ENCODE peak calls at places on chromosomes 7 and 10, in nine cellular contexts. A, P, B, E, L, Z, V, T and M are unnamed samples.

GRCh38 chr10:24894309-24894708 is 58.1 kb downstream of the PRTFDC1 start:
- DNase-seq in T (no peak), V (no peak), A (peak; percentile 86), B (peak; percentile 35), P (no peak), L (peak; percentile 97), Z (no peak), E (no peak), M (no peak)

GRCh38 chr10:12729885-12730284 is 271.6 kb downstream of the CCDC3 start:
- DNase-seq in T (no peak), V (peak; percentile 68), L (no peak), Z (no peak), A (no peak), P (peak; percentile 22), E (no peak), B (no peak), M (no peak)

GRCh38 chr10:113085776-113086175 is 135.7 kb downstream of the TCF7L2 start:
- DNase-seq in V (no peak), T (no peak), P (no peak), B (no peak), L (no peak), A (no peak), E (no peak), Z (no peak), M (no peak)

GRCh38 chr7:48084727-48085432 is 4.2 kb upstream of the UPP1 start:
- DNase-seq in L (peak; percentile 99), T (no peak), Z (peak; percentile 95), V (no peak), B (peak; percentile 57), P (no peak), E (peak; percentile 88), A (peak; percentile 99), M (peak; percentile 58)

GRCh38 chr10:125037145-125037544 is 95.2 kb downstream of the ZRANB1 start:
- DNase-seq in E (no peak), B (peak; percentile 65), A (peak; percentile 57), T (no peak), V (no peak), L (peak; percentile 80), Z (peak; percentile 75), P (no peak), M (no peak)

GRCh38 chr7:2488272-2488645 is 12.1 kb upstream of the GRIFIN start:
- DNase-seq in A (peak; percentile 61), P (no peak), L (no peak), E (peak; percentile 92), Z (peak; percentile 92), T (no peak), B (no peak), V (no peak), M (no peak)

GRCh38 chr7:104198673-104199278 is 9.0 kb downstream of the ORC5 start:
- DNase-seq in V (no peak), A (no peak), B (no peak), Z (no peak), T (no peak), L (no peak), P (no peak), E (no peak), M (no peak)

GRCh38 chr10:66505003-66505707 is 420.7 kb upstream of the LRRTM3 start:
- DNase-seq in E (no peak), P (no peak), A (no peak), T (no peak), Z (no peak), L (peak; percentile 0), V (no peak), B (no peak), M (no peak)

GRCh38 chr10:17348111-17349008 is 106.0 kb downstream of the ST8SIA6 start:
- DNase-seq in A (peak; percentile 93), Z (peak; percentile 81), L (peak; percentile 79), V (no peak), B (peak; percentile 44), P (no peak), E (peak; percentile 84), T (peak; percentile 86), M (peak; percentile 36)

GRCh38 chr10:74518076-74518475 is 308.3 kb upstream of the KAT6B start:
- DNase-seq in V (no peak), L (no peak), T (no peak), Z (no peak), E (no peak), P (no peak), A (no peak), B (no peak), M (no peak)

GRCh38 chr7:115297651-115298050 is 375.8 kb downstream of the MDFIC start:
- DNase-seq in Z (no peak), B (peak; percentile 31), P (no peak), A (peak; percentile 52), V (no peak), E (no peak), T (no peak), L (peak; percentile 64), M (no peak)

GRCh38 chr10:30359373-30360206 is 10.5 kb upstream of the MTPAP start:
- DNase-seq in Z (peak; percentile 71), A (peak; percentile 60), E (no peak), V (peak; percentile 83), L (peak; percentile 43), B (peak; percentile 65), P (peak; percentile 72), T (peak; percentile 73), M (no peak)

GRCh38 chr7:105690286-105690915 is 109.1 kb upstream of the EFCAB10 start:
- DNase-seq in T (no peak), L (no peak), Z (no peak), P (no peak), V (no peak), E (no peak), B (no peak), A (no peak), M (no peak)

GRCh38 chr7:7581531-7582179 is 15.0 kb downstream of the MIOS start:
- DNase-seq in E (no peak), B (no peak), L (no peak), V (no peak), A (no peak), T (no peak), Z (no peak), P (no peak), M (no peak)

GRCh38 chr10:102917962-102918816 is at the start of gene CNNM2:
- DNase-seq in Z (peak; percentile 100), E (peak; percentile 100), B (peak; percentile 100), A (peak; percentile 100), L (peak; percentile 100), V (peak; percentile 98), T (peak; percentile 98), P (peak; percentile 99), M (peak; percentile 99)

GRCh38 chr10:102919992-102920736 is 2.1 kb downstream of the CNNM2 start:
- DNase-seq in V (no peak), Z (no peak), P (no peak), T (no peak), A (no peak), E (no peak), L (no peak), B (no peak), M (no peak)

GRCh38 chr10:102917314-102917961 is 656 bp upstream of the CNNM2 start:
- DNase-seq in L (peak; percentile 61), B (peak; percentile 83), A (peak; percentile 78), T (peak; percentile 90), P (peak; percentile 82), V (peak; percentile 79), E (no peak), Z (peak; percentile 90), M (peak; percentile 37)

GRCh38 chr10:102919237-102919959 is 1.3 kb downstream of the CNNM2 start:
- DNase-seq in P (peak; percentile 5), B (peak; percentile 30), E (peak; percentile 81), V (peak; percentile 19), T (no peak), L (peak; percentile 25), A (peak; percentile 11), Z (peak; percentile 66), M (no peak)

DNA sequence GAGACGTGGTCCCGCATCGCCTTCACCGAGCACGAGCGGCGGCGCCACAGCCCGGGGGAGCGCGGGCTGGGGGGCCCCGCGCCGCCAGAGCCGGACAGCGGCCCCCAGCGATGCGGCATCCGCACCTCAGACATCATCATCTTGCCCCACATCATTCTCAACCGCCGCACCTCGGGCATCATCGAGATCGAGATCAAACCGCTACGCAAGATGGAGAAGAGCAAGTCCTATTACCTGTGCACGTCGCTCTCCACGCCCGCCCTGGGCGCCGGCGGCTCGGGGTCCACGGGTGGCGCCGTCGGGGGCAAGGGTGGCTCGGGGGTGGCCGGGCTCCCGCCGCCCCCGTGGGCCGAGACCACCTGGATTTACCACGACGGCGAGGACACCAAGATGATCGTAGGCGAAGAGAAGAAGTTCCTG is 733 bp downstream of the CNNM2 start:
- DNase-seq in Z (no peak), T (no peak), P (no peak), E (no peak), A (no peak), B (no peak), L (no peak), V (no peak), M (no peak)
- TF ChIP-seq CTCF in Z (no peak), T (no peak), P (no peak), E (no peak), A (no peak), B (no peak), L (no peak), V (no peak), M (no peak)

GRCh38 chr7:14483663-14484062 is 418.9 kb downstream of the DGKB start:
- DNase-seq in Z (no peak), T (no peak), L (no peak), V (no peak), E (no peak), A (no peak), B (no peak), P (no peak), M (no peak)
- TF ChIP-seq CTCF in Z (no peak), T (no peak), L (no peak), V (no peak), E (no peak), A (no peak), B (no peak), P (no peak), M (no peak)

GRCh38 chr7:98621573-98622482 is 4.7 kb downstream of the NPTX2 start:
- DNase-seq in A (no peak), E (no peak), B (no peak), L (no peak), Z (no peak), T (no peak), P (no peak), V (no peak), M (no peak)

GRCh38 chr7:98617960-98618418 is 904 bp downstream of the NPTX2 start:
- DNase-seq in L (no peak), V (no peak), Z (no peak), T (no peak), B (no peak), P (no peak), A (no peak), E (no peak), M (no peak)

GRCh38 chr7:98618786-98619185 is 1.7 kb downstream of the NPTX2 start:
- DNase-seq in P (no peak), T (no peak), V (no peak), E (no peak), A (peak; percentile 12), B (no peak), L (no peak), Z (no peak), M (no peak)

GRCh38 chr7:98617051-98617959 is at the start of gene NPTX2:
- DNase-seq in B (no peak), P (peak; percentile 70), T (no peak), A (peak; percentile 64), L (no peak), V (peak; percentile 70), Z (peak; percentile 85), E (no peak), M (no peak)

GRCh38 chr7:98619450-98620321 is 2.6 kb downstream of the NPTX2 start:
- DNase-seq in E (no peak), A (peak; percentile 69), B (peak; percentile 53), L (peak; percentile 1), Z (no peak), P (no peak), V (no peak), T (no peak), M (no peak)
- TF ChIP-seq CTCF in E (no peak), A (no peak), B (no peak), L (no peak), Z (no peak), P (no peak), V (no peak), T (no peak), M (no peak)

GRCh38 chr7:42700376-42701327 is 211.2 kb downstream of the C7orf25 start:
- DNase-seq in V (no peak), A (peak; percentile 24), L (no peak), P (no peak), Z (no peak), T (no peak), E (no peak), B (no peak), M (no peak)
- TF ChIP-seq CTCF in V (no peak), A (no peak), L (peak; percentile 7), P (no peak), Z (no peak), T (no peak), E (no peak), B (no peak), M (no peak)